ENCODE peak calls at places on chromosome 4, in six cellular contexts. N is mesendoderm; G is nucleus accumbens; M is germinal center; X is G401; J is stimulated activated naive CD8-positive, alpha-beta T cell treated with anti-CD3 and anti-CD28 coated beads, Interleukin-15, Interleukin-2, amounts not matched to agents 100 U/mL and 50 U/mL, for 24 hours. V is an unnamed sample.

GRCh38 chr4:33270403-33270802 is 2550.2 kb downstream of the PCDH7 start:
- DNase-seq in G (no peak), N (no peak), J (no peak), X (no peak), M (no peak), V (no peak)

GRCh38 chr4:124640037-124640730 is 72.3 kb downstream of the ANKRD50 start:
- DNase-seq in J (no peak), G (no peak), M (no peak), N (peak), X (no peak), V (no peak)

GRCh38 chr4:575281-576141 is 584 bp downstream of the TMEM271 start:
- DNase-seq in J (peak), N (peak), M (peak), X (peak), G (no peak), V (peak)

GRCh38 chr4:123892368-123892961 is 495.9 kb downstream of the SPRY1 start:
- DNase-seq in G (no peak), J (no peak), N (no peak), X (no peak), M (no peak), V (no peak)

GRCh38 chr4:175282407-175282806 is 364.2 kb downstream of the ADAM29 start:
- DNase-seq in X (no peak), G (no peak), N (no peak), J (no peak), M (no peak), V (no peak)

GRCh38 chr4:139736257-139736626 is 70.6 kb downstream of the MGST2 start:
- DNase-seq in X (peak), N (peak), M (no peak), J (peak), G (no peak), V (no peak)

GRCh38 chr4:94695389-94695788 is 62.4 kb upstream of the BMPR1B start:
- DNase-seq in X (no peak), M (no peak), G (no peak), J (no peak), N (no peak), V (no peak)

GRCh38 chr4:145044341-145044740 is 53.7 kb downstream of the ANAPC10 start:
- DNase-seq in X (no peak), M (no peak), J (no peak), N (no peak), G (no peak), V (no peak)

GRCh38 chr4:146095091-146095690 is 80.3 kb upstream of the LSM6 start:
- DNase-seq in X (peak), M (peak), N (peak), G (no peak), J (peak), V (no peak)

GRCh38 chr4:52979821-52980590 is 117.9 kb downstream of the RASL11B start:
- DNase-seq in M (no peak), X (no peak), J (no peak), G (no peak), N (no peak), V (no peak)

GRCh38 chr4:150593996-150594395 is 12.0 kb downstream of the MAB21L2 start:
- DNase-seq in M (no peak), N (no peak), G (no peak), X (no peak), J (no peak), V (no peak)

GRCh38 chr4:8459867-8460453 is 19.4 kb downstream of the TRMT44 start:
- DNase-seq in N (no peak), X (no peak), M (no peak), J (no peak), G (no peak), V (no peak)

GRCh38 chr4:76197001-76197743 is 16.5 kb downstream of the SCARB2 start:
- DNase-seq in M (no peak), J (no peak), G (no peak), N (no peak), X (peak), V (no peak)

GRCh38 chr4:108980455-108981239 is 217.8 kb upstream of the ETNPPL start:
- DNase-seq in G (no peak), M (no peak), J (no peak), X (no peak), N (no peak), V (no peak)

GRCh38 chr4:86403575-86403974 is 43.7 kb upstream of the MAPK10 start:
- DNase-seq in N (peak), G (no peak), J (no peak), X (no peak), M (no peak), V (no peak)

GRCh38 chr4:6263541-6264540 is 5.8 kb upstream of the WFS1 start:
- DNase-seq in M (no peak), G (no peak), N (peak), X (peak), J (no peak), V (no peak)

GRCh38 chr4:124183926-124184325 is 528.6 kb downstream of the ANKRD50 start:
- DNase-seq in G (no peak), N (no peak), M (no peak), J (no peak), X (no peak), V (no peak)

GRCh38 chr4:82543131-82543530 is 18.7 kb downstream of the TMEM150C start:
- DNase-seq in X (no peak), G (no peak), M (no peak), N (no peak), J (no peak), V (no peak)

GRCh38 chr4:99586747-99587146 is 12.1 kb downstream of the MTTP start:
- DNase-seq in M (no peak), X (no peak), N (peak), G (no peak), J (no peak), V (no peak)

GRCh38 chr4:40502220-40502619 is 127.4 kb downstream of the RBM47 start:
- DNase-seq in G (no peak), X (no peak), N (no peak), M (no peak), J (no peak), V (no peak)

GRCh38 chr4:140330311-140330900 is 43.0 kb upstream of the SCOC start:
- DNase-seq in N (peak), X (peak), G (no peak), J (no peak), M (peak), V (peak)

GRCh38 chr4:47577779-47578553 is 92.9 kb downstream of the ATP10D start:
- DNase-seq in M (no peak), J (no peak), X (no peak), G (no peak), N (no peak), V (no peak)

GRCh38 chr4:83905952-83906351 is 370.0 kb downstream of the GPAT3 start:
- DNase-seq in N (peak), J (no peak), X (peak), G (no peak), M (no peak), V (no peak)

GRCh38 chr4:16032382-16032743 is 51.5 kb downstream of the PROM1 start:
- DNase-seq in M (no peak), N (no peak), X (no peak), J (no peak), G (no peak), V (no peak)